ENCODE peak calls at places on chromosomes 13 and 19, in ten cellular contexts. N is HFFc6, B is body of pancreas, Q is lung, G is thyroid gland, J is thoracic aorta, L is fibroblast of pulmonary artery, V is left ventricle myocardium inferior, K is H9, R is B cell. C is an unnamed sample.

GRCh38 chr19:10553943-10554381 is 10.3 kb downstream of the ATG4D start:
- DNase-seq in J (no peak), G (no peak), B (peak), R (peak), Q (no peak), V (no peak), K (no peak), L (no peak), N (no peak), C (no peak)

GRCh38 chr19:45443462-45444317 is 20.0 kb upstream of the ERCC1 start:
- DNase-seq in L (peak), R (peak), Q (peak), V (peak), K (peak), G (peak), N (peak), J (peak), B (peak), C (peak)

GRCh38 chr13:104571161-104571889 is 1505.1 kb upstream of the SLC10A2 start:
- DNase-seq in G (peak), Q (peak), J (peak), L (peak), R (no peak), N (peak), B (peak), V (no peak), K (peak), C (peak)

GRCh38 chr13:106566682-106567420 is 1.1 kb downstream of the ARGLU1 start:
- DNase-seq in G (peak), B (peak), L (peak), V (peak), K (peak), R (peak), J (no peak), N (peak), Q (peak), C (no peak)

GRCh38 chr19:3504723-3505122 is 1.4 kb upstream of the FZR1 start:
- DNase-seq in N (no peak), V (no peak), G (no peak), J (no peak), K (no peak), R (no peak), B (no peak), L (peak), Q (no peak), C (no peak)

GRCh38 chr19:46787331-46788100 is 878 bp downstream of the SLC1A5 start:
- DNase-seq in V (peak), R (no peak), B (peak), L (peak), Q (peak), K (peak), J (no peak), G (peak), N (peak), C (peak)

GRCh38 chr13:50334944-50335343 is 319.7 kb downstream of the KCNRG start:
- DNase-seq in R (no peak), K (no peak), L (peak), J (no peak), B (no peak), N (no peak), Q (no peak), G (no peak), V (no peak), C (no peak)

GRCh38 chr13:66937423-66937822 is 292.7 kb downstream of the PCDH9 start:
- DNase-seq in B (no peak), V (no peak), G (no peak), R (no peak), L (no peak), Q (no peak), J (no peak), K (no peak), N (no peak), C (no peak)

GRCh38 chr19:55031178-55031577 is 6.9 kb downstream of the GP6 start:
- DNase-seq in R (no peak), J (no peak), N (no peak), B (no peak), L (no peak), Q (no peak), K (no peak), G (no peak), V (no peak), C (no peak)

GRCh38 chr19:3618144-3618810 is 8.3 kb downstream of the CACTIN start:
- DNase-seq in K (peak), G (peak), R (no peak), B (peak), Q (no peak), J (no peak), V (peak), N (no peak), L (peak), C (no peak)

GRCh38 chr19:7705387-7706187 is 3.7 kb upstream of the FCER2 start:
- DNase-seq in K (no peak), N (no peak), J (no peak), R (peak), B (peak), G (no peak), L (no peak), Q (peak), V (peak), C (no peak)

GRCh38 chr13:50589139-50589538 is 254.4 kb downstream of the DLEU7 start:
- DNase-seq in G (peak), L (peak), N (peak), J (no peak), Q (no peak), V (no peak), B (no peak), R (no peak), K (no peak), C (no peak)

GRCh38 chr13:79936368-79937136 is 404.4 kb downstream of the SPRY2 start:
- DNase-seq in L (peak), G (no peak), K (no peak), N (peak), B (peak), R (no peak), J (peak), V (no peak), Q (peak), C (peak)

GRCh38 chr19:40278361-40279045 is 6.6 kb downstream of the AKT2 start:
- DNase-seq in Q (no peak), B (no peak), N (no peak), J (no peak), R (no peak), V (no peak), L (no peak), G (peak), K (no peak), C (no peak)

GRCh38 chr13:112176746-112177119 is 109.8 kb downstream of the SOX1 start:
- DNase-seq in R (no peak), N (no peak), G (no peak), Q (no peak), B (no peak), L (no peak), J (no peak), K (no peak), V (no peak), C (no peak)

GRCh38 chr13:72504026-72504925 is 223.2 kb downstream of the MZT1 start:
- DNase-seq in G (no peak), K (no peak), L (no peak), J (no peak), N (no peak), Q (no peak), B (no peak), R (no peak), V (no peak), C (no peak)

GRCh38 chr19:42465827-42466280 is 23.1 kb upstream of the CXCL17 start:
- DNase-seq in G (no peak), J (no peak), R (peak), V (no peak), K (no peak), B (no peak), L (no peak), N (no peak), Q (no peak), C (no peak)

GRCh38 chr13:26656919-26657318 is 99.4 kb downstream of the WASF3 start:
- DNase-seq in R (no peak), Q (no peak), G (peak), N (peak), J (no peak), V (no peak), K (no peak), B (no peak), L (peak), C (no peak)

GRCh38 chr13:43167058-43167457 is 143.7 kb downstream of the DNAJC15 start:
- DNase-seq in V (no peak), J (no peak), K (no peak), N (no peak), R (no peak), Q (no peak), B (no peak), G (no peak), L (no peak), C (no peak)

GRCh38 chr19:58395979-58396627 is 647 bp downstream of the RNF225 start:
- DNase-seq in L (no peak), V (no peak), B (no peak), R (no peak), J (no peak), G (peak), Q (no peak), N (no peak), K (peak), C (no peak)

GRCh38 chr13:62964522-62964921 is 1548.9 kb upstream of the PCDH20 start:
- DNase-seq in J (no peak), K (no peak), G (no peak), V (no peak), B (no peak), R (no peak), L (no peak), Q (no peak), N (no peak), C (no peak)

GRCh38 chr19:15629003-15629880 is 11.5 kb upstream of the CYP4F3 start:
- DNase-seq in L (peak), Q (peak), B (peak), N (peak), G (peak), K (peak), J (peak), R (peak), V (peak), C (peak)

GRCh38 chr19:32868206-32868950 is 1.2 kb downstream of the SLC7A9 start:
- DNase-seq in B (no peak), J (no peak), V (no peak), N (no peak), G (no peak), L (no peak), R (no peak), K (no peak), Q (no peak), C (peak)

GRCh38 chr19:38073806-38074685 is 150.0 kb downstream of the DPF1 start:
- DNase-seq in J (no peak), R (no peak), Q (no peak), K (peak), N (no peak), B (peak), L (no peak), G (no peak), V (no peak), C (no peak)

GRCh38 chr13:37068962-37069361 is 9.5 kb upstream of the SUPT20H start:
- DNase-seq in L (peak), B (no peak), V (no peak), J (no peak), K (no peak), R (no peak), G (no peak), N (peak), Q (no peak), C (no peak)

GRCh38 chr13:46684287-46685001 is 112.5 kb downstream of the ESD start:
- DNase-seq in Q (no peak), B (no peak), N (no peak), L (peak), G (no peak), K (peak), V (no peak), R (no peak), J (no peak), C (no peak)

GRCh38 chr13:44313674-44314073 is 60.0 kb upstream of the SERP2 start:
- DNase-seq in N (peak), Q (no peak), R (no peak), B (no peak), L (peak), V (no peak), G (no peak), K (no peak), J (no peak), C (no peak)

GRCh38 chr19:17948967-17949930 is 16.4 kb downstream of the CCDC124 start:
- DNase-seq in Q (no peak), J (no peak), L (no peak), K (peak), B (no peak), N (no peak), V (no peak), G (no peak), R (no peak), C (no peak)

GRCh38 chr19:41386442-41386841 is 10.1 kb downstream of the TMEM91 start:
- DNase-seq in G (no peak), J (no peak), L (peak), K (no peak), R (no peak), V (peak), N (no peak), B (no peak), Q (no peak), C (no peak)

GRCh38 chr19:43461303-43461702 is 4.1 kb downstream of the LYPD3 start:
- DNase-seq in L (no peak), R (no peak), K (no peak), B (no peak), V (no peak), N (no peak), J (no peak), G (no peak), Q (no peak), C (no peak)

GRCh38 chr13:104809483-104809882 is 1726.0 kb downstream of the EFNB2 start:
- DNase-seq in V (no peak), L (peak), N (no peak), K (no peak), J (no peak), R (no peak), B (no peak), G (no peak), Q (no peak), C (no peak)

GRCh38 chr13:102708991-102709390 is 14.1 kb upstream of the METTL21C start:
- DNase-seq in B (no peak), Q (no peak), L (no peak), J (no peak), G (no peak), R (no peak), V (no peak), K (no peak), N (no peak), C (no peak)

GRCh38 chr19:51461723-51462161 is 3.5 kb upstream of the SIGLEC8 start:
- DNase-seq in K (no peak), J (no peak), B (peak), N (no peak), V (no peak), L (no peak), G (no peak), R (no peak), Q (no peak), C (no peak)

GRCh38 chr19:39187552-39187943 is 9.2 kb upstream of the NCCRP1 start:
- DNase-seq in N (no peak), G (no peak), R (no peak), V (no peak), B (no peak), Q (no peak), L (no peak), K (no peak), J (no peak), C (no peak)
- TF ChIP-seq CTCF in N (peak), G (no peak), R (no peak), V (no peak), B (no peak), Q (no peak), L (no peak), K (no peak), J (peak), C (peak)

DNA sequence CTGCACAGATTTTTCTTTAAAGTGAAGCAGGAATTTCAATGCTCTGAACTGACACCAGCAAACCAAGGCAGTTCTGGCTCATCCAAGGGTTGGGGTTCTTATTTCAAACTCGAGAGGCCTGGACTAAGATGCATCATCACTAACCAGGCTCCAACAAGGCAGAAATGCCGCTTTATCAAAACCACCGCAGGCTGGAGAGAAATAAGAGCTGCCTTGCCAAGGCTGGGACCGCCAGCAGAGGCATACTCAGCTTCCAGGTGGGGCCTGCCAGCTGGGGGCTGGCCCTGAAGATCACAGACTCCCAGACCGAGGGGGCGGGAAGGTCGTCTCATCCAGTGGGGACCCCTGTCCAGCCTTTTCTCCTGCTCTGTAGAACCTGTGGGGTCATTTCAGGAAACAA is 37.4 kb upstream of the GAS6 start:
- DNase-seq in R (no peak), B (no peak), K (no peak), N (no peak), Q (peak), J (no peak), V (no peak), G (no peak), L (no peak), C (peak)
- TF ChIP-seq CTCF in R (no peak), B (no peak), K (no peak), N (no peak), Q (no peak), J (no peak), V (no peak), G (no peak), L (no peak), C (no peak)

GRCh38 chr13:28658796-28659610 is at the start of gene POMP:
- DNase-seq in L (peak), B (peak), R (peak), V (peak), K (peak), G (peak), N (peak), J (peak), Q (peak), C (peak)

GRCh38 chr13:28659611-28659970 is 661 bp downstream of the POMP start:
- DNase-seq in L (peak), R (no peak), G (no peak), J (no peak), N (peak), V (no peak), B (no peak), K (no peak), Q (no peak), C (no peak)

GRCh38 chr13:28655566-28655965 is 3.4 kb upstream of the POMP start:
- DNase-seq in J (no peak), R (no peak), Q (no peak), V (no peak), G (peak), B (no peak), K (no peak), L (peak), N (peak), C (no peak)

GRCh38 chr13:28658539-28658795 is 463 bp upstream of the POMP start:
- DNase-seq in N (no peak), V (no peak), G (no peak), K (no peak), B (no peak), Q (no peak), L (no peak), J (no peak), R (no peak), C (no peak)

DNA sequence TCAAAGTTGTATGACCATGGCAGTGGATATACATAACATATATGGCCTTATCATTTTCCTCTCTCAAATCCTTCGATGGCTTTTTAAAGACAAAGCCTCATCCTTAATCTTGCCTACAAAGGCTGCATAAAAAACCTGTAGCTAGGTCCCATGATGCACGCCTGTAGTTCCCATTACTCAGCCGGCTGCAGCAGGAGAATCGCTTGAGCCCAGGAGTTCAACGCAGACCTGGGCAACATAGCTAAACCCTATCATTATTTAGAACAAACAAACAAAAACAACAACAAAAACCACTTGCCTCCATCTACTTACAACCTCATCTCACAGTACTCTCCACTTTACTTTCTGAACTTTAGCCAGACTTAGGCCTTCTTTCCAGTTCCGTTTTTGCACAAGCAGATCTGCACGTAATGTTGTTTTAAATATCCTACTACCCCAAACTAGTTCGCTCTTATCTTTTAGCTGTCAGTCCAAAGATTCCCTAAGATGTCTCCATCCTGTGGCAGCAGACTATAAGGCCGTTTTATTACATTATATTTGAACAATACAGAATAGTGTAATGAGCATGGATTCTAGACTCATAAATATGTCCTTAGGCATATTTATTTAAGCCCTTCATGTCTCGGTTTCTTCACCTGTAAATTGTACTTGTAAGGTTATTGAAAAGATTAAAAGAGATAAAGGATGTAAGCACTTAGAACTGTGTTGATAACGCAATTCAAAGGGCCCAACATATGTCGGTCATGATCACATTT is 969 bp upstream of the POMP start:
- DNase-seq in J (no peak), V (no peak), N (peak), R (no peak), G (no peak), Q (no peak), K (no peak), L (peak), B (no peak), C (no peak)
- TF ChIP-seq CTCF in J (no peak), V (peak), N (peak), R (no peak), G (no peak), Q (no peak), K (no peak), L (peak), B (no peak), C (peak)

GRCh38 chr13:109767023-109767422 is 19.4 kb downstream of the IRS2 start:
- DNase-seq in R (no peak), L (no peak), J (no peak), N (no peak), B (no peak), K (no peak), V (no peak), Q (no peak), G (no peak), C (no peak)

GRCh38 chr13:109764045-109764444 is 22.3 kb downstream of the IRS2 start:
- DNase-seq in Q (no peak), G (no peak), J (no peak), N (no peak), L (no peak), K (no peak), R (no peak), V (no peak), B (no peak), C (no peak)

GRCh38 chr13:109761695-109762094 is 24.7 kb downstream of the IRS2 start:
- DNase-seq in N (no peak), V (no peak), R (no peak), G (no peak), J (no peak), K (no peak), Q (no peak), B (no peak), L (no peak), C (no peak)

GRCh38 chr13:109762791-109763190 is 23.6 kb downstream of the IRS2 start:
- DNase-seq in B (no peak), R (no peak), Q (no peak), V (no peak), J (no peak), N (no peak), L (no peak), G (no peak), K (no peak), C (peak)

DNA sequence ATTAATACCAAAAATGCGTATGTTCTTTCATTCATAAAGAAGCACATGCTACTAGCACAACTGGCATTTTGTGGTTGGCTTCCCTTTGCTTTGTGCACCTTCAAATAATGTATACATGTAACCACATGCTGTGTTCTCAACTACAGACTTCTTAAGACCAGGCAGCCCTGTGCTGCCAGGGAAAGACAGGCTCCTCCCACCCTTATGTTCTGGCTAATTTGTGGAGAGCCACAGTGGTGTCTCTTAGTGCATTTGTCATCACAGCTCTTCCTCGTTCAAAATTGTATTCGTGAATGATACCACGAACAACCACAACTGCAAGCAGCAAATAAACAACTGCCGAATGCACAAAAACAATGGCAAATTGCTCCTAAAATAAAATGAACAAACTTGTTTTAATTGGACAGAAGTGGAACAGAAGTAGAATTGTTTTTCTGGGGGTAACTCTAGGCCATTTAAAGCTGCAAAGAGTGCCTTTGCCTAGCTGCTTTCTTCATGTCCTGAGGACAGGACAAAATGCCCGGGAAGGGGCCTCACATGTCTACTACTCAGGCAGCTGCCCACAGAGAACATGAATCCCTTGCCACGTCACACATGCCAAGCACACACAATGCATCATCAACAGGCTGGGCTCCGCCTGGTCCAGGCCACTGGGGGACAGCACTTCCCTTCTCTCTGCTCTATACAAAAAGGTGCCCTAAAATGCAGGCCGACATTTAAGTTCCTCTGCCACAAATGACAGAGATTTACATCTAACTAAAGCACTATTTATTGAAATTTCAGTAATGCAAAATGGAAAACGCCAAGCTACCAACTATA is 21.7 kb downstream of the IRS2 start:
- DNase-seq in Q (no peak), V (no peak), J (no peak), L (no peak), R (no peak), B (no peak), K (no peak), G (no peak), N (peak), C (no peak)
- TF ChIP-seq CTCF in Q (no peak), V (peak), J (no peak), L (no peak), R (no peak), B (no peak), K (peak), G (no peak), N (peak), C (no peak)

GRCh38 chr19:20077791-20078463 is at the start of gene ZNF90:
- DNase-seq in J (peak), B (peak), V (peak), R (peak), L (peak), K (peak), N (peak), Q (peak), G (peak), C (peak)
- TF ChIP-seq CTCF in J (no peak), B (no peak), V (no peak), R (no peak), L (peak), K (peak), N (no peak), Q (no peak), G (no peak), C (no peak)

C was measured in osteocyte.